ENCODE peak calls at places on chromosomes 11 and 22, in four cellular contexts. One of them, this sample, is unnamed. For H3K4me1, the result is how much of the 10 kb centered on the place peaks cover.

GRCh38 chr22:26660961-26661578 is 3.7 kb downstream of the MIAT start:
- DNase-seq in upper lobe of left lung: no peak
- DNase-seq in IMR-90: no peak
- DNase-seq in lower lobe of right lung: no peak
- DNase-seq in this sample: no peak

GRCh38 chr11:1510928-1511327 is 24.3 kb upstream of the MOB2 start:
- DNase-seq in upper lobe of left lung: no peak
- DNase-seq in IMR-90: no peak
- DNase-seq in lower lobe of right lung: no peak
- DNase-seq in this sample: no peak

GRCh38 chr22:23824476-23825245 is 14.1 kb downstream of the DERL3 start:
- DNase-seq in upper lobe of left lung: no peak
- DNase-seq in IMR-90: no peak
- DNase-seq in lower lobe of right lung: peak
- DNase-seq in this sample: no peak

GRCh38 chr22:25409240-25409639 is 155.2 kb upstream of the GRK3 start:
- DNase-seq in upper lobe of left lung: no peak
- DNase-seq in IMR-90: no peak
- DNase-seq in lower lobe of right lung: no peak
- DNase-seq in this sample: no peak

GRCh38 chr11:125188021-125188420 is 23.5 kb downstream of the PKNOX2 start:
- DNase-seq in upper lobe of left lung: no peak
- DNase-seq in IMR-90: peak
- DNase-seq in lower lobe of right lung: no peak
- DNase-seq in this sample: peak

GRCh38 chr11:117840881-117841581 is 16.5 kb upstream of the FXYD2 start:
- DNase-seq in upper lobe of left lung: peak
- DNase-seq in IMR-90: no peak
- DNase-seq in lower lobe of right lung: peak
- DNase-seq in this sample: no peak

GRCh38 chr11:69386594-69387408 is 92.8 kb downstream of the MYEOV start:
- DNase-seq in upper lobe of left lung: no peak
- DNase-seq in IMR-90: no peak
- DNase-seq in lower lobe of right lung: no peak
- DNase-seq in this sample: no peak

GRCh38 chr11:14907411-14908213 is 15.6 kb upstream of the CYP2R1 start:
- DNase-seq in upper lobe of left lung: peak
- DNase-seq in IMR-90: peak
- DNase-seq in lower lobe of right lung: peak
- DNase-seq in this sample: peak

GRCh38 chr22:19886605-19887250 is 32.1 kb upstream of the GNB1L start:
- DNase-seq in upper lobe of left lung: peak
- DNase-seq in IMR-90: peak
- DNase-seq in lower lobe of right lung: peak
- DNase-seq in this sample: peak

GRCh38 chr11:29343465-29344333 is 673.1 kb downstream of the KCNA4 start:
- DNase-seq in upper lobe of left lung: peak
- DNase-seq in IMR-90: peak
- DNase-seq in lower lobe of right lung: peak
- DNase-seq in this sample: peak

GRCh38 chr11:1390603-1391164 is 950 bp downstream of the BRSK2 start:
- DNase-seq in upper lobe of left lung: no peak
- DNase-seq in IMR-90: peak
- DNase-seq in lower lobe of right lung: no peak
- DNase-seq in this sample: no peak

GRCh38 chr11:113376156-113376555 is 11.4 kb upstream of the ANKK1 start:
- DNase-seq in upper lobe of left lung: no peak
- DNase-seq in IMR-90: peak
- DNase-seq in lower lobe of right lung: no peak
- DNase-seq in this sample: no peak

GRCh38 chr11:8330416-8330815 is 66.7 kb upstream of the LMO1 start:
- DNase-seq in upper lobe of left lung: no peak
- DNase-seq in IMR-90: no peak
- DNase-seq in lower lobe of right lung: no peak
- DNase-seq in this sample: no peak

GRCh38 chr22:46421272-46421671 is 85.8 kb downstream of the TRMU start:
- DNase-seq in upper lobe of left lung: no peak
- DNase-seq in IMR-90: no peak
- DNase-seq in lower lobe of right lung: peak
- DNase-seq in this sample: no peak

GRCh38 chr11:12469451-12469850 is 92.1 kb downstream of the PARVA start:
- DNase-seq in upper lobe of left lung: no peak
- DNase-seq in IMR-90: peak
- DNase-seq in lower lobe of right lung: no peak
- DNase-seq in this sample: no peak

GRCh38 chr22:45336971-45337431 is 27.3 kb downstream of the FAM118A start:
- DNase-seq in upper lobe of left lung: peak
- DNase-seq in IMR-90: no peak
- DNase-seq in lower lobe of right lung: peak
- DNase-seq in this sample: no peak

GRCh38 chr22:27667121-27667843 is 134.3 kb downstream of the MN1 start:
- DNase-seq in upper lobe of left lung: no peak
- DNase-seq in IMR-90: no peak
- DNase-seq in lower lobe of right lung: no peak
- DNase-seq in this sample: no peak

GRCh38 chr11:108571001-108571400 is 22.6 kb downstream of the EXPH5 start:
- DNase-seq in upper lobe of left lung: no peak
- DNase-seq in IMR-90: no peak
- DNase-seq in lower lobe of right lung: no peak
- DNase-seq in this sample: peak

GRCh38 chr11:119335091-119335654 is 846 bp downstream of the RNF26 start:
- DNase-seq in upper lobe of left lung: no peak
- DNase-seq in IMR-90: no peak
- DNase-seq in lower lobe of right lung: no peak
- DNase-seq in this sample: no peak
- H3K4me1 ChIP-seq in upper lobe of left lung: under half
- H3K4me1 ChIP-seq in IMR-90: under half
- H3K4me1 ChIP-seq in lower lobe of right lung: under half
- H3K4me1 ChIP-seq in this sample: under half

GRCh38 chr11:44949160-44950035 is 1.3 kb downstream of the TP53I11 start:
- DNase-seq in upper lobe of left lung: peak
- DNase-seq in IMR-90: peak
- DNase-seq in lower lobe of right lung: peak
- DNase-seq in this sample: no peak
- TF ChIP-seq CTCF in upper lobe of left lung: peak
- TF ChIP-seq CTCF in IMR-90: peak
- TF ChIP-seq CTCF in lower lobe of right lung: peak
- TF ChIP-seq CTCF in this sample: peak

DNA sequence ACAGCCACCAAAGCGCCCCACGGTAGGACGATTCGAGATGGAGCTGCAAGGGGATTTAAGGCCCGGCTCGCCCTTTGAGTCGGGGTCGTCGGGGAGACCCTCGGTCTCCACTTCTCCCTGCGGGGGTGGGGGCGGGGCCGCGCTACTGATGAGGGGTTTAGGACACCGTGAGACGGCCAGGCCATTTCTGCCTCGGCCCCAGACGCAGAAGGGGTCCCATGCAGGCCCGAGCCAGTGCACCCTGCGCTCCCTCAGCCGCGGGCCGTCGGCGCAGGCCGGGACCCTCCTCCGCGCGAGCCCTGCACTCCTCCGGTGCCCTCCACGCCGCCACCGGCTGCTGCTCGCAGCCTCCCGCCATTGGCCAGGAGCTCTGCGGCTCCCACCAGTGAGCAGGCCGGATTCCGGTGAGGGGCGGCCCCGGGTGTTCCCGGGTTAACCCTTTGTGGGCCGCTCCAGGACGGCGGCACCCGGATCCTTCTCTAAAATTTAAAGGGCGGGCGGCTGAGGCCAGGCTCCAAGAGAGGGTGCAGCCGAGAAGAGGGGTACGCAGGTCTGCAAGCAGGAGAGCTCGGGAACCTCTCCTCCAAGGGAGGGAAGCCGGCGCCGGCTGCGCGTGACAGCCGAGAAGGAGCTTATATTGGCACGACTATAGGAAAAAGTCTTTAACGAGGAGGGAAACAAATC is 18.0 kb downstream of the CREB3L1 start:
- DNase-seq in upper lobe of left lung: peak
- DNase-seq in IMR-90: peak
- DNase-seq in lower lobe of right lung: peak
- DNase-seq in this sample: peak
- H3K4me1 ChIP-seq in upper lobe of left lung: under half
- H3K4me1 ChIP-seq in IMR-90: half or more
- H3K4me1 ChIP-seq in lower lobe of right lung: under half
- H3K4me1 ChIP-seq in this sample: under half

GRCh38 chr11:59615132-59615636 is 390 bp downstream of the OSBP start:
- DNase-seq in upper lobe of left lung: peak
- DNase-seq in IMR-90: no peak
- DNase-seq in lower lobe of right lung: peak
- DNase-seq in this sample: peak
- TF ChIP-seq CTCF in upper lobe of left lung: peak
- TF ChIP-seq CTCF in IMR-90: no peak
- TF ChIP-seq CTCF in lower lobe of right lung: no peak
- TF ChIP-seq CTCF in this sample: no peak

This sample was measured in mammary epithelial cell.